ENCODE peak calls at places on chromosomes 4 and X, in six cellular contexts. O is CD8-positive, alpha-beta T cell; N is foreskin fibroblast; R is mesothelial cell of epicardium; X is right lobe of liver; T is sigmoid colon. W is an unnamed sample.

GRCh38 chrX:133229361-133229760 is 11.2 kb upstream of the TFDP3 start:
- DNase-seq in O (no peak), N (no peak), R (no peak), X (no peak), T (no peak), W (no peak)

GRCh38 chr4:70182517-70183167 is 12.9 kb upstream of the ODAM start:
- DNase-seq in O (no peak), N (no peak), R (no peak), X (no peak), T (no peak), W (no peak)

GRCh38 chrX:137748827-137749226 is 182.9 kb downstream of the ZIC3 start:
- DNase-seq in O (no peak), N (no peak), R (no peak), X (no peak), T (no peak), W (no peak)

GRCh38 chr4:102501635-102502382 is 650 bp downstream of the NFKB1 start:
- DNase-seq in O (peak), N (peak), R (peak), X (peak), T (peak), W (peak)

GRCh38 chrX:20270557-20270880 is 3.8 kb upstream of the RPS6KA3 start:
- DNase-seq in O (no peak), N (peak), R (no peak), X (no peak), T (no peak), W (peak)

GRCh38 chr4:152172146-152172545 is 363.7 kb downstream of the FBXW7 start:
- DNase-seq in O (no peak), N (no peak), R (no peak), X (no peak), T (no peak), W (no peak)

GRCh38 chrX:45758319-45758718 is 557.6 kb upstream of the DIPK2B start:
- DNase-seq in O (peak), N (peak), R (no peak), X (no peak), T (no peak), W (peak)

GRCh38 chr4:158315706-158316105 is 105.4 kb downstream of the TMEM144 start:
- DNase-seq in O (no peak), N (peak), R (no peak), X (no peak), T (no peak), W (peak)

GRCh38 chrX:45775462-45775861 is 574.8 kb upstream of the DIPK2B start:
- DNase-seq in O (no peak), N (peak), R (no peak), X (no peak), T (no peak), W (peak)

GRCh38 chr4:168524006-168524405 is 27.2 kb downstream of the PALLD start:
- DNase-seq in O (no peak), N (peak), R (no peak), X (no peak), T (no peak), W (peak)

GRCh38 chr4:87978656-87979055 is 3.1 kb downstream of the SPP1 start:
- DNase-seq in O (no peak), N (peak), R (no peak), X (no peak), T (no peak), W (peak)

GRCh38 chr4:26916195-26916594 is 55.6 kb downstream of the STIM2 start:
- DNase-seq in O (peak), N (peak), R (no peak), X (no peak), T (no peak), W (no peak)

GRCh38 chr4:143700060-143700419 is 435 bp downstream of the FREM3 start:
- DNase-seq in O (no peak), N (peak), R (peak), X (no peak), T (peak), W (no peak)

GRCh38 chr4:30821891-30822612 is 101.9 kb downstream of the PCDH7 start:
- DNase-seq in O (no peak), N (peak), R (no peak), X (no peak), T (no peak), W (peak)

GRCh38 chrX:63652086-63652775 is 132.8 kb downstream of the ARHGEF9 start:
- DNase-seq in O (no peak), N (peak), R (no peak), X (no peak), T (no peak), W (peak)

GRCh38 chr4:148857973-148858534 is 415.8 kb upstream of the NR3C2 start:
- DNase-seq in O (no peak), N (no peak), R (no peak), X (no peak), T (no peak), W (no peak)

GRCh38 chr4:185343726-185344581 is 51.8 kb downstream of the LRP2BP start:
- DNase-seq in O (no peak), N (peak), R (no peak), X (no peak), T (peak), W (peak)

GRCh38 chr4:52780206-52780605 is 29.0 kb upstream of the ERVMER34-1 start:
- DNase-seq in O (no peak), N (peak), R (no peak), X (no peak), T (no peak), W (peak)

GRCh38 chr4:13599159-13599558 is 28.4 kb downstream of the BOD1L1 start:
- DNase-seq in O (no peak), N (no peak), R (no peak), X (no peak), T (no peak), W (no peak)

GRCh38 chrX:11336201-11336600 is 43.0 kb downstream of the AMELX start:
- DNase-seq in O (no peak), N (no peak), R (no peak), X (no peak), T (no peak), W (no peak)

GRCh38 chr4:122606364-122607043 is 14.4 kb downstream of the IL21 start:
- DNase-seq in O (no peak), N (no peak), R (no peak), X (no peak), T (no peak), W (no peak)

GRCh38 chrX:87006561-87006960 is 511.0 kb upstream of the KLHL4 start:
- DNase-seq in O (no peak), N (no peak), R (no peak), X (no peak), T (no peak), W (no peak)

GRCh38 chrX:104987063-104987462 is 233.4 kb downstream of the TEX13A start:
- DNase-seq in O (no peak), N (peak), R (no peak), X (no peak), T (no peak), W (no peak)

GRCh38 chr4:174538876-174539250 is 16.6 kb upstream of the HPGD start:
- DNase-seq in O (no peak), N (no peak), R (no peak), X (no peak), T (no peak), W (no peak)

GRCh38 chrX:136147320-136147901 is at the start of gene FHL1:
- DNase-seq in O (peak), N (peak), R (no peak), X (peak), T (peak), W (no peak)

GRCh38 chr4:107196312-107196711 is 160.2 kb upstream of the DKK2 start:
- DNase-seq in O (no peak), N (no peak), R (no peak), X (no peak), T (no peak), W (no peak)

GRCh38 chr4:118280501-118281218 is 72.1 kb downstream of the PRSS12 start:
- DNase-seq in O (peak), N (peak), R (no peak), X (no peak), T (no peak), W (peak)

GRCh38 chrX:153966283-153966688 is 5.3 kb downstream of the HCFC1 start:
- DNase-seq in O (no peak), N (no peak), R (no peak), X (peak), T (peak), W (no peak)

GRCh38 chrX:48460031-48460430 is 10.0 kb downstream of the SLC38A5 start:
- DNase-seq in O (no peak), N (no peak), R (no peak), X (peak), T (no peak), W (no peak)

GRCh38 chrX:14564058-14564457 is 34.7 kb downstream of the GLRA2 start:
- DNase-seq in O (no peak), N (no peak), R (no peak), X (no peak), T (no peak), W (no peak)

GRCh38 chr4:76984788-76985211 is 35.2 kb downstream of the SEPTIN11 start:
- DNase-seq in O (no peak), N (peak), R (no peak), X (no peak), T (peak), W (peak)

DNA sequence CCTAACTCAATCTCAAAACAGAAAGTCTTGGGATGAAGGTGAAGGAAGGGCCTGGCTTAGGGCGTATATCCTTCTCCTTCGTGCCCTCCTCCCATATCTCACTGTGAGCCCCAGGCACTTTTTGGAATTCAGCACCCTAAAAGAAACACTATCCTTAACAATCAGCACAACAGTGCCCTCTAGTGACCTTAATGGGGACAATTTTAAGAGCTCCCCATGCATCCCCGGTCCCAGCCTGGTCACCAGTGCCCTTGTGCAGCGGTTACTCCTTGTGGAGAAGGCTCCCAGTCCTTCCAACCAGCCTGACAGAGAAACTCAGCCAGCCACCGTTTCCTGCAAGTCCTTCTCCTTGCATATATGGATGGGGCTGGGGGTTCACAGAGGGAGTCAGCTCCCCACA is 4.2 kb downstream of the PAK3 start:
- DNase-seq in O (peak), N (peak), R (no peak), X (peak), T (no peak), W (peak)
- TF ChIP-seq CTCF in O (peak), N (peak), R (peak), X (peak), T (no peak), W (peak)

DNA sequence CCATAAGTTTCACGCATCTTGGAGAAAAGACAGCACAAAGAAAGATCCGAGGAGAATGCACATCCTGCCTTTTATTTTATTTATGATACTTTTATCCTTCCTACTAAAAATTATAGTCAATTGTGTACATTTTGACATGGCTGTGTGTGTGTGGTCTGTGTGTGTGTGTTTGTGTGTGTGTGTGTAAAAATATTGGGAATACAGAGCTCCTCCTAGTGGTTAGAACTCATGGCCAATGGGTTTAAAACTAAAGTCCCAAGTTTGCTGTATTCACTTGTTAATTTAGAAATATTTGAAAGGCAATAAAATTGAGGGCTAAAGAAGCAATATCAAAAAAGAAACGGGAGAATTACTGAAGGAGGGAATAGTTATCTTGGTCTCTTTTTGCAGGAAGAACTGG is 47.5 kb downstream of the NKX6-1 start:
- DNase-seq in O (no peak), N (peak), R (no peak), X (no peak), T (no peak), W (no peak)
- TF ChIP-seq CTCF in O (no peak), N (peak), R (no peak), X (peak), T (no peak), W (peak)

GRCh38 chr4:156593464-156593863 is 378.1 kb downstream of the PDGFC start:
- DNase-seq in O (no peak), N (peak), R (no peak), X (no peak), T (no peak), W (no peak)
- TF ChIP-seq CTCF in O (no peak), N (no peak), R (peak), X (peak), T (no peak), W (peak)

GRCh38 chr4:22434895-22435294 is 81.0 kb downstream of the ADGRA3 start:
- DNase-seq in O (no peak), N (peak), R (no peak), X (no peak), T (no peak), W (peak)
- TF ChIP-seq CTCF in O (no peak), N (peak), R (no peak), X (peak), T (peak), W (peak)

GRCh38 chr4:109295081-109295480 is 7.4 kb downstream of the COL25A1 start:
- DNase-seq in O (no peak), N (no peak), R (no peak), X (no peak), T (no peak), W (no peak)

GRCh38 chr4:109290918-109291317 is 11.5 kb downstream of the COL25A1 start:
- DNase-seq in O (no peak), N (no peak), R (no peak), X (no peak), T (no peak), W (no peak)

GRCh38 chr4:109296545-109296944 is 5.9 kb downstream of the COL25A1 start:
- DNase-seq in O (no peak), N (no peak), R (no peak), X (no peak), T (no peak), W (no peak)

GRCh38 chr4:109294468-109295020 is 7.9 kb downstream of the COL25A1 start:
- DNase-seq in O (no peak), N (no peak), R (no peak), X (no peak), T (no peak), W (no peak)

DNA sequence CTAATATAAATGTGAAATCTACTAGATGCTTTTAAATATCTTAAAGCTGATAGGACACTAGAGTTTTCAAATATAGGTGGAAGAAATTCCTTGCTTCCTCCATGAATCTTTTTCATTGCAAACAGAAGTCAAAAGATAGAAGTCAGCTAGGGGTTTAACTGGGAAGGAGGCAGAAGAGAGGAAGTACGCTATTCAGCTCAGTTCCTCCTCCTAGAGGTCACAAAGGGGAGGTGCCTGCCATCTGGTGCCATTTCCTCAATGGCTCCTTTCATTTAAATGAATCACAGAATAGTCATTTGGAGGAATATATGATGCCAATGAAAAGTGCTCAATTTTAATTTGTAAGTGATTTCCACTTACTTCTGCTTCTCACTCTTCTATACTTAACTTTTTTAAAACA is 8.5 kb downstream of the COL25A1 start:
- DNase-seq in O (no peak), N (peak), R (no peak), X (no peak), T (no peak), W (no peak)
- TF ChIP-seq CTCF in O (peak), N (peak), R (no peak), X (peak), T (no peak), W (peak)

DNA sequence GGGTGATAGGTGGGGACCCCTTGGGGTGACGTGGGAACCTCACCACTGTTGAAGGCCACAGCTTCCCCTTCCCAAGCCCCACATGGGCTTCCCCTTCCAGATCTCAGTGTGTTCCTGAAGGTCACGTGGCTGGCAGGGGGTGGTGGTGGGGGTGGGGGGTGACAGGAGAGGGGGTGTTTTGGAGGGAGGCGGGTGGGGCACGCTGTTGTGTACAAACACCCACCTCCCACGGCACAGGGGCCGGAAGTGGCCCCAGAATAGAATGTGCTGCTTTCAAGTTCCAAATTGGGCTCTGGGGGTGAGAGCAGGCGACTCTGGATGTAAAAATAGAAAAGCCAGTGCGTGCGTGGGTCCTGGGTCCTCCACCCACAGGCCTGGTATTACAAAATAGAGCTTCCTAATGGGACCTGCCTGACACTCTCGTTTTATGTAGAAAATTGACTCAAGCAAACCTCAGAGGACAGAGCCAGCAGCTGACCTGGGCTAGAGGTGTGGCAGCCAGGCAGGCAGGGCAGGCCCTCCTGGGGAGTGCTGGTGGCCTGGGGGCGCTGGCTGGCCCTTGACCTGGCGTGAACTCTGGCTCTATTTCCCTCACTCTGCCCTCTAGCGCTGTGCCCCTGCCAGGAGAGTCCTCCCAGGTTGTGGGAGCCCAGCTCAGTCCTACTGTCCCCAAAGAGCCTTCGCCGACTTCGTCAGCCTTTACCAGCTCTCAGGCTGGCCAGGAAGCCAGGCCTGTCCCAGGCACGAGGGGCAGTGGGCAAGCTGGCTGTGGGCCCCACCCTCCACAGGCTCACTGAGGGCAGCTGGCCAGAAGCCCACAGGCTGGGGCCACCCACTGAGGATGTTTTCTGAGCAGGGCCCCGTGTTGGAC is 5.4 kb upstream of the SH3BP2 start:
- DNase-seq in O (peak), N (no peak), R (no peak), X (peak), T (peak), W (no peak)
- TF ChIP-seq CTCF in O (no peak), N (no peak), R (no peak), X (no peak), T (no peak), W (no peak)

GRCh38 chrX:140123446-140123845 is 158.1 kb upstream of the CXorf66 start:
- DNase-seq in O (no peak), N (no peak), R (no peak), X (no peak), T (no peak), W (no peak)
- TF ChIP-seq CTCF in O (no peak), N (no peak), R (peak), X (peak), T (no peak), W (no peak)

GRCh38 chr4:154328030-154328429 is 163.6 kb downstream of the DCHS2 start:
- DNase-seq in O (no peak), N (no peak), R (no peak), X (no peak), T (no peak), W (no peak)

GRCh38 chr4:154335588-154335987 is 156.0 kb downstream of the DCHS2 start:
- DNase-seq in O (no peak), N (no peak), R (no peak), X (no peak), T (no peak), W (no peak)

GRCh38 chr4:154329939-154330338 is 161.7 kb downstream of the DCHS2 start:
- DNase-seq in O (no peak), N (peak), R (no peak), X (no peak), T (peak), W (no peak)

GRCh38 chr4:154329268-154329858 is 162.2 kb downstream of the DCHS2 start:
- DNase-seq in O (no peak), N (peak), R (no peak), X (no peak), T (no peak), W (no peak)

DNA sequence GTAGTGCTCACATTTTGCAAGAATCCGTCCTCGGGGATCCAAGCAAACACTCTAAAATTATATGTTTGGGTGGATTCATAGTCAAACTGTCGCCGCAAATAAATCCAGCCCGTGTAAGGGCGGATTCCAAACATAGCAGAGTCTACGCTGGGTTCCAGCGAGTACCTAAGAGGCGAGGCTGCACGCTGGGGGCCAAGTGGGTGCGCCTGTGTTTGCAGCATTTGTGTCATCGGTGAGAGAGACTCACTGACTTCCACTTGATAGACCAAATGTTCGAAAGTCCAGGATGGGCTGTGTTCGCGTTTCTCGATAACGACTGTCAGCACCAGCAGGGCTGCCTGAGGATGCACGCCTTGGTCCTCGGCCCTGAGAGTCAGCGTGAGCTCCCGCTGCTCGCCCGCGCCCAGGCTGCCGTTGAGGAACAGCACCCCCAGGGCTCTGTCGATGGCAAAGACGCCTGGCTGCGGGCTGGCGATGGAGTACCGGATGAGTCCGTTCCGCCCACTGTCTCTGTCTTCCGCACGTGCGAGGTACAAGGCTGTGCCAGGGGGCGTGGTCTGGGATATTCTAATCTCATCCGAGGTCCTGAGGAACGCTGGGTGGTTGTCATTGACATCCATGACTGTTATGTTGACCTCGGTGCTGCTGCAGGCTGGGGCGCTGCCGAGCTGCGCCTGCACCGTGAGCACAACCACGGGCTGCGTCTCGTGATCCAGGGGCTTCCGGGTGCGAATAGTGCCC is 158.7 kb downstream of the DCHS2 start:
- DNase-seq in O (peak), N (peak), R (no peak), X (peak), T (peak), W (no peak)
- TF ChIP-seq CTCF in O (no peak), N (no peak), R (no peak), X (no peak), T (peak), W (no peak)

GRCh38 chrX:93875621-93876282 is 201.7 kb downstream of the FAM133A start:
- DNase-seq in O (no peak), N (no peak), R (no peak), X (no peak), T (no peak), W (no peak)

GRCh38 chrX:93874554-93874953 is 200.5 kb downstream of the FAM133A start:
- DNase-seq in O (no peak), N (no peak), R (no peak), X (no peak), T (no peak), W (no peak)
- TF ChIP-seq CTCF in O (no peak), N (no peak), R (peak), X (peak), T (no peak), W (peak)